ENCODE peak calls at places on chromosomes 2 and 18, in four cellular contexts. B is spleen, X is breast epithelium, A is vagina. N is an unnamed sample.

GRCh38 chr18:70662588-70662987 is 373.7 kb downstream of the SOCS6 start:
- DNase-seq in X (no peak), B (no peak), A (no peak), N (no peak)

GRCh38 chr2:61536086-61536722 is 2.0 kb downstream of the XPO1 start:
- DNase-seq in X (no peak), B (no peak), A (no peak), N (peak)

GRCh38 chr2:42096869-42097591 is 49.2 kb downstream of the PKDCC start:
- DNase-seq in X (no peak), B (peak), A (no peak), N (no peak)

GRCh38 chr18:54812885-54813284 is 15.4 kb upstream of the RAB27B start:
- DNase-seq in X (no peak), B (no peak), A (no peak), N (no peak)

GRCh38 chr2:158967731-158968395 is 577 bp upstream of the TANC1 start:
- DNase-seq in B (no peak), X (peak), A (no peak), N (peak)

GRCh38 chr18:36247036-36247435 is 50.5 kb upstream of the FHOD3 start:
- DNase-seq in A (no peak), B (no peak), X (no peak), N (no peak)

GRCh38 chr2:127023504-127023903 is 83.5 kb downstream of the BIN1 start:
- DNase-seq in X (no peak), B (no peak), A (peak), N (no peak)

GRCh38 chr18:27948981-27949380 is 227.9 kb downstream of the CDH2 start:
- DNase-seq in B (no peak), X (no peak), A (no peak), N (no peak)

GRCh38 chr2:19893520-19894134 is 8.2 kb downstream of the TTC32 start:
- DNase-seq in A (no peak), X (no peak), B (no peak), N (no peak)

GRCh38 chr2:16303761-16304160 is 361.9 kb downstream of the CYRIA start:
- DNase-seq in A (no peak), X (no peak), B (no peak), N (no peak)

GRCh38 chr2:229335877-229336346 is 64.8 kb upstream of the PID1 start:
- DNase-seq in X (no peak), B (no peak), A (no peak), N (no peak)

GRCh38 chr2:216717491-216717901 is 22.1 kb upstream of the IGFBP5 start:
- DNase-seq in X (no peak), B (no peak), A (no peak), N (no peak)

GRCh38 chr18:74251297-74252031 is 40.3 kb downstream of the CYB5A start:
- DNase-seq in B (no peak), A (no peak), X (no peak), N (no peak)

DNA sequence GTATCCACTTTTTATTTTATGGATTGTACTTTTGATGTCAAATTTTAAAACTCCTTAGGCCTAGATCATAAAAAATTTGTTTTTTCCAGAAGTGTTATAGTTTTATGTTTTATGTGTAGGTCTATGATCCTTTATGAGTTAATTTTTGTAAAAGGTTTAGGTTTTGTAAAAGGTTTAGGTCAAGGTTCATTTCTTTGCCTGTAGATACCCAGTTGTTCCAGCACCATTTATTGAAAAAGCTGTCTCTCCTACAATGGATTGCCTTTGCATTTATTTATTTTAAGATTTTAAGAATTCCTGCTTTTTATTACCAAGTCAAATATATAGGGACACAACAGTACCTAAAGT is 32.1 kb upstream of the E2F6 start:
- DNase-seq in B (no peak), A (no peak), X (no peak), N (no peak)
- H3K4me3 ChIP-seq in B (no peak), A (no peak), X (no peak), N (no peak)

GRCh38 chr2:139067072-139067471 is 286.9 kb upstream of the NXPH2 start:
- DNase-seq in B (no peak), X (no peak), A (no peak), N (no peak)
- H3K27ac ChIP-seq in B (no peak), X (no peak), A (no peak), N (no peak)

GRCh38 chr18:77131100-77131651 is 1.4 kb downstream of the MBP start:
- DNase-seq in A (no peak), X (no peak), B (peak), N (peak)
- TF ChIP-seq POLR2A in A (no peak), X (no peak), B (no peak), N (no peak)

GRCh38 chr2:239277401-239278085 is 123.3 kb downstream of the HDAC4 start:
- DNase-seq in X (no peak), A (no peak), B (peak), N (peak)

GRCh38 chr2:239275037-239275685 is 125.7 kb downstream of the HDAC4 start:
- DNase-seq in A (no peak), B (peak), X (peak), N (peak)

GRCh38 chr2:239276813-239277193 is 124.0 kb downstream of the HDAC4 start:
- DNase-seq in B (peak), A (no peak), X (no peak), N (no peak)

GRCh38 chr2:239274391-239275001 is 126.3 kb downstream of the HDAC4 start:
- DNase-seq in X (no peak), B (peak), A (no peak), N (peak)

DNA sequence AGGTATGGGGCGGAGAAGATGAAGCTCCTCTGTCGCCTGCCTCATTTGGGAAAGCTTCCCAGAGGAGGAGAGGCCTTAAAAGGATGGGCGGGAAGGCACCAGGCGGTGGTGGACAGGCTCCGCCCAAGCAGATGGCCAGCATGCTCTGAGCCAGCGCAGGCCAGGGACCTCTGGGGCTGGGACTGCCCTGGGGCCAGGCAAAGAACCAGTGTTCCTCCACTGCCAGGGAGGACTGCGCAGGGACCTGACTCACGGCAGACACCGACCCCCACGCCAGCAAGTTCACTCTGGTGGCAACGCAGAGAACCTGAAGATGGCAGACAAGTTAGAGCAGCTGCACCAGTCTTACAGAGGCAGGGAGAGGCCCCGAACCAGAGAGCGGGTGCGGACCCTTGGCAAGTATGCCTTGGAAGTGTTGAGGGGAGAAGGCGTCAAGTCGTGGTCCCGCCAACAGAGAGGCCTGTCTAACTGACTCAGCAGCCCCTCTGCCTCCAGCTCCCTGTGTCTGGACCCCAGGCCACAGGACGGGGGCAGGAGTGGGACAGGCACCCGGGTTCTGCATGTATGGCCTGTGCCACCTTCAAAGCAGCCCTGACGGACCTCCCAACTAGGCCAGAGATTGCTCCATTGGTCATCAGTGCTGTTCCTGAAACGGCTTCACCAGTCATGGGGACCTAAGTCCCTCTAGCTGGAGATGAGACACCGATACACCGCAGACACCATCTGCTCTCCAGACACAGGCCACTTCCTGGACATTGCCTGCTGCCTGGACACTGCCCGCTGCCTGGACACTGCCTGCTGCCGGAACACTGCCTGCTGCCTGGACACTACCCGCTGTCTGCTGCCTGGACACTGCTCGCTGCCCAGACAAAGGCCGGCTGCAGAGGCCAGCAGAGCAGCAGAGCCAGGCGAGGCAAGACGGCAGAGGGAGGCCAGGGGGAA is 124.7 kb downstream of the HDAC4 start:
- DNase-seq in X (no peak), B (peak), A (no peak), N (peak)
- H3K4me3 ChIP-seq in X (no peak), B (peak), A (no peak), N (no peak)

DNA sequence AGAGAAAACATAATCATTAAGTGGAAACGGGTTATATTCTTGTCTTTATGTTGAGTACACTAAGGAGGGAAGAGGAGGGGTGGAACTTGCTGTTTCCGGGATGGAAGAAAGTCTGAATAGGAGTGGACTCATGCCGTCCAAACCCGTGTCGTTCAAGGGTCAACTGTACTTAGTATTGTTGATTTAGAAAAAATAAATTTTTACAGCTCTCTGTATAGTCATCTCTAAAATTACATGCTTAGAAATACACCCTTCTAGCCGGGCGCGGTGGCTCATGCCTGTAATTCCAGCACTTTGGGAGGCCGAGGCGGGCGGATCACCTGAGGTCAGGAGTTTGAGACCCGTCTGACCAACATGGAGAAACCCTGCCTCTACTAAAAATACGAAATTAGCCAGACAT is 29.4 kb downstream of the RIF1 start:
- DNase-seq in B (no peak), X (no peak), A (no peak), N (no peak)
- H3K27ac ChIP-seq in B (no peak), X (no peak), A (no peak), N (no peak)

DNA sequence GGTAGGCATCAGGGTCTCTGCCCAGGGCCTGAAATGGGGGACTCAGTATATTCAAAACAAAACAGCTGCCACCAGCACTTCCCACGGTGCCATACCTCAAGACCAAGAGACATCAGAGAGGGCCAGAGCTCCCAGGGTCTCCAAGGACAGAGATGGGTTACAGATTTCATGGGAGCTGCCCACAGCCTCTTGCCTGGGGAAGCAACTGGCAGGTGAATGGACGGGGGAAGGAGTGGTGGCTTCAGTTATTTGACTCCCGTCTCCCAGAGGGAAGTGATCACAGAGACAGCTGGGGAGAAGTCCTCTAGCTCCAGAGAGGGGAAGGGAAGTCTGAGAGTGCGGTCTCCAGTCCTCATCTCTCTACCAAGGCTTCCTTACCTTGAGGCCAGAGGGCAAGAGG is 15.8 kb upstream of the SFXN5 start:
- DNase-seq in B (no peak), A (no peak), X (no peak), N (no peak)
- TF ChIP-seq POLR2A in B (no peak), A (no peak), X (no peak), N (no peak)

GRCh38 chr2:43220982-43221659 is 5.3 kb downstream of the ZFP36L2 start:
- DNase-seq in B (peak), A (no peak), X (no peak), N (peak)
- H3K4me3 ChIP-seq in B (peak), A (peak), X (peak), N (peak)

GRCh38 chr18:9736942-9737813 is 29.1 kb downstream of the RAB31 start:
- DNase-seq in X (no peak), B (no peak), A (no peak), N (no peak)

GRCh38 chr18:9739516-9739915 is 31.4 kb downstream of the RAB31 start:
- DNase-seq in B (no peak), X (no peak), A (no peak), N (no peak)

GRCh38 chr18:9738266-9738969 is 30.3 kb downstream of the RAB31 start:
- DNase-seq in A (no peak), X (no peak), B (peak), N (no peak)

GRCh38 chr18:9736445-9736844 is 28.3 kb downstream of the RAB31 start:
- DNase-seq in X (no peak), B (no peak), A (no peak), N (no peak)

DNA sequence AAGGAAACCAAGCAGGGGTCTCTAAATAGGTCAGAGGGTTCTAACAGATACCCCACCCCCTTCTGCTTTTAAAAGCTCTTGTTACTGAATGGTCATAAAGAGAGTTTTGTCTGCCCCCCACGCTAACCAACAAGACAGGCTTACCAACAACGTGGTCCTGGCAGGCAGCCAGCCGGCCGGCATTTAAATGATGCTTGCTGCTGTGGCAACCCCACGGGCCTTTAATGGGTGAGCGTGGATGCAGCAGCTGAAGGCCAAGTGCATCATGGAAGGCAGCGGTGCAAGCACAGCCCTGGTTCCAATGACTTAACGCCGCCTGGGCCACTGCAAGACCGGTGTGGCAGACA is 29.7 kb downstream of the RAB31 start:
- DNase-seq in A (no peak), B (peak), X (no peak), N (no peak)
- H3K27ac ChIP-seq in A (no peak), B (no peak), X (no peak), N (no peak)

DNA sequence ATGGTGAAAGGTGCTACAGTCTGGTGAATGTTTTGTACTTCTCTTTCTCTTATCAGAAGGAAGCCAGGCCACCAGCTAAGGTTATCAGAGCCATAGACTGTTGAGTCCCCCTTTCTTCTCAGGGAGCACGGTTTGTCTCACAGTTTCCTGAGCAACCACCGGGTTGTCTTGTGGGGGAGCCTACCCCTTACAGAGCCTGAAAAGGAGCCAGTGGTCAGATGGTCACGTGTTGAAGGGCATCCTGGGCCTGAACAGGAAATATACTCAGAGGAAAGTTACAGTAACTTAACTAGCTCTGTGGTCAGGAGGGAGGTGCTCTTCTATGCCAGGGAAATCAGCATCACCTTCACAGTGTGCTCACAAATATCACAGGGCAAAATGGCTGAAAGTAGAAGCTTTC is 11.6 kb downstream of the CD28 start:
- DNase-seq in X (no peak), B (no peak), A (no peak), N (no peak)
- TF ChIP-seq POLR2A in X (no peak), B (no peak), A (no peak), N (no peak)

N was measured in sigmoid colon.